ENCODE peak calls at places on chromosome 6, in seven cellular contexts. H, W, A, P, I, G and S are unnamed samples.

GRCh38 chr6:13404115-13404891 is 76.0 kb upstream of the TBC1D7 start:
- DNase-seq in A (no peak), H (no peak), I (no peak), W (no peak), P (peak; percentile 54), G (peak; percentile 25), S (no peak)

GRCh38 chr6:12593720-12594540 is 122.6 kb upstream of the PHACTR1 start:
- DNase-seq in H (no peak), G (no peak), A (no peak), P (no peak), I (no peak), W (peak; percentile 65), S (no peak)

GRCh38 chr6:53829698-53830221 is 35.0 kb downstream of the LRRC1 start:
- DNase-seq in P (no peak), G (no peak), I (no peak), H (no peak), A (no peak), W (no peak), S (no peak)

GRCh38 chr6:166341464-166341863 is 881 bp downstream of the SFT2D1 start:
- DNase-seq in A (no peak), I (no peak), H (no peak), W (no peak), G (no peak), P (no peak), S (no peak)

GRCh38 chr6:17589402-17590116 is 10.5 kb upstream of the FAM8A1 start:
- DNase-seq in P (peak; percentile 89), I (no peak), G (peak; percentile 82), W (no peak), A (peak; percentile 72), H (no peak), S (no peak)

GRCh38 chr6:127808118-127808517 is 92.7 kb downstream of the THEMIS start:
- DNase-seq in I (no peak), A (no peak), W (no peak), P (no peak), H (no peak), G (no peak), S (no peak)

GRCh38 chr6:138526822-138527235 is 27.5 kb upstream of the NHSL1 start:
- DNase-seq in I (no peak), P (no peak), W (no peak), A (no peak), H (no peak), G (no peak), S (no peak)

GRCh38 chr6:53235508-53235907 is 86.9 kb upstream of the GCM1 start:
- DNase-seq in I (no peak), P (no peak), A (no peak), W (no peak), G (no peak), H (no peak), S (no peak)

GRCh38 chr6:41492261-41492891 is 53.8 kb upstream of the FOXP4 start:
- DNase-seq in A (no peak), W (no peak), I (no peak), G (no peak), H (no peak), P (no peak), S (no peak)

GRCh38 chr6:44003345-44004061 is 123.7 kb downstream of the MRPL14 start:
- DNase-seq in H (peak; percentile 39), P (no peak), I (no peak), G (no peak), W (no peak), A (no peak), S (no peak)

GRCh38 chr6:148593130-148593812 is 153.6 kb upstream of the UST start:
- DNase-seq in H (no peak), W (peak; percentile 59), P (peak; percentile 67), I (no peak), G (peak; percentile 75), A (no peak), S (no peak)

GRCh38 chr6:87583822-87584221 is 6.0 kb downstream of the RARS2 start:
- DNase-seq in H (no peak), W (no peak), A (no peak), G (no peak), I (no peak), P (no peak), S (no peak)

GRCh38 chr6:139472341-139473038 is 98.0 kb upstream of the CITED2 start:
- DNase-seq in W (no peak), I (no peak), H (no peak), G (no peak), P (peak; percentile 74), A (no peak), S (no peak)

GRCh38 chr6:114785235-114786127 is 442.7 kb upstream of the HS3ST5 start:
- DNase-seq in H (no peak), G (no peak), W (no peak), I (no peak), P (no peak), A (no peak), S (no peak)

GRCh38 chr6:113397229-113397628 is 459.9 kb upstream of the MARCKS start:
- DNase-seq in P (peak; percentile 40), H (no peak), I (no peak), A (no peak), W (no peak), G (peak; percentile 38), S (no peak)

GRCh38 chr6:98384766-98385165 is 449.6 kb upstream of the POU3F2 start:
- DNase-seq in A (peak; percentile 4), H (no peak), P (no peak), W (no peak), I (no peak), G (no peak), S (no peak)

GRCh38 chr6:35318200-35318844 is 20.7 kb downstream of the DEF6 start:
- DNase-seq in I (no peak), G (peak; percentile 57), A (peak; percentile 70), H (peak; percentile 90), W (peak; percentile 77), P (peak; percentile 49), S (no peak)

GRCh38 chr6:35317483-35318199 is 20.0 kb downstream of the DEF6 start:
- DNase-seq in I (no peak), H (no peak), W (no peak), A (no peak), P (no peak), G (no peak), S (no peak)

GRCh38 chr6:35320031-35320410 is 22.3 kb upstream of the PPARD start:
- DNase-seq in H (no peak), W (no peak), A (no peak), G (no peak), P (no peak), I (no peak), S (no peak)

GRCh38 chr6:35319346-35320030 is 21.9 kb downstream of the DEF6 start:
- DNase-seq in A (no peak), G (no peak), W (no peak), P (no peak), I (no peak), H (no peak), S (no peak)

DNA sequence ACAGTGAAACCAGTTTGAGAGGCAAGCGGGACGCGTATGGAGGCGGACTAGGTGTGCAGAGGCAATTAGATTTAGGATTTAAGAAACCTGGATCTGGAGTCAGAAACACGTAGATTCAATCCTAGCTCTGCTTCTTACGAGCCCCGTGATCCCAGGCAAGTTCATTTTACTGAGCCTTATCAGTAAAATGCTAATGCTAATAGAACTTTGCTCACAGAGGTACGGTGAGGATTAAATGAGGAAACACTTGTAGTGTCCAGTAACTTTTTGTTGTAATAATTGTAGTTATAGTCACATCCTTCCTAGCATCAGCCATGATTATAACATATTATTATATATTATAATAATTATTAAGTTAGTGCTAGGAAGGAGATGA is 21.2 kb downstream of the DEF6 start:
- DNase-seq in P (no peak), G (no peak), W (no peak), H (no peak), A (no peak), I (no peak), S (no peak)
- H3K4me3 ChIP-seq in P (peak overlapping the region; percentile 66), G (peak overlapping the region; percentile 56), W (peak overlapping the region; percentile 61), H (no peak overlapping the region), A (peak overlapping the region; percentile 49), I (peak overlapping the region; percentile 66), S (peak overlapping the region; percentile 17)

GRCh38 chr6:158847012-158847529 is 27.9 kb upstream of the EZR start:
- DNase-seq in W (no peak), A (no peak), P (no peak), I (no peak), H (no peak), G (no peak), S (no peak)
- TF ChIP-seq CTCF in W (no peak), A (no peak), P (no peak), I (no peak), H (no peak), G (no peak), S (no peak)

GRCh38 chr6:84597238-84597875 is 167.0 kb downstream of the TBX18 start:
- DNase-seq in P (no peak), H (no peak), I (no peak), G (peak; percentile 41), W (no peak), A (peak; percentile 14), S (no peak)
- H3K4me3 ChIP-seq in P (no peak overlapping the region), H (no peak overlapping the region), I (no peak overlapping the region), G (no peak overlapping the region), W (no peak overlapping the region), A (no peak overlapping the region), S (no peak overlapping the region)

DNA sequence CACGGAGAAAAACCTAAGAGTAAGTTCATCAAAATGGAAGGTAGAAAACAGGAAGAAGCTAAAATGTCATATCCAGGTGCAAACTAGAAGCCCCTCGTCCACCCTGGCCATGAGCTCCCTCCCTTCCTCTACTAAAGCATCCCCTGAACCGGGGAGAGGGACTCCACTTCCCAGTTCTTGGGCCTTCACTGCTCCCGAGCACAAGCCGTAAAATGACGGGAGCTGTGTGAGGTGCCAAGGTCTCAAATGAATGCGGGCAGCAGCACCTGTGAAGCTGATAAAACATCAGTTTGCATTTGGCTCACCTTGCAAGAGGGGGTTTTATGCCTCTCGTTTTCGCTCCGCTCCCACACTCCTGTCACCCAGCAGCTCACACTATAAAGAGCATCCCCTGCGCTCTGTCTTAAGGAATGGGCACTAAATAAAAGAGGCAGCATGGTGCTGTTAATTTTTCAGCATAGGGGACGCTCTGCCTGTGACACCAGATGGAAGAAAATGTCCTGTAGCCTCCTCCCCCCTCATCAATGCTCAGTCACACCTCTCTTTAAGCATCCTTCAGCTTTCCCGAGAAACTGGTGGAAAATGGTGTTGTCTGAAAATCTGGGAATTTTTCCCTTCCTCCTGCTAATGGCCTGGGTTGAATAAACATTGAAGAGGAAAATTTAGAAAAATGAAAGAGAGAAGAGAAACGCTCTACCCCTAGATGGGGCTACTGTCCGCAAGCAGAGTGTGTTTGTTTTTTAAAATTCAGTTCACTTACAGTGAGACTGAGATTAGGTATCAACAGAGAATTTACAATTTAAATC is 563.0 kb upstream of the AGPAT4 start:
- DNase-seq in W (no peak), G (no peak), H (peak; percentile 30), P (no peak), I (no peak), A (peak; percentile 19), S (no peak)
- TF ChIP-seq CTCF in W (no peak), G (peak; percentile 71), H (peak; percentile 10), P (peak; percentile 53), I (no peak), A (peak; percentile 58), S (peak; percentile 52)

DNA sequence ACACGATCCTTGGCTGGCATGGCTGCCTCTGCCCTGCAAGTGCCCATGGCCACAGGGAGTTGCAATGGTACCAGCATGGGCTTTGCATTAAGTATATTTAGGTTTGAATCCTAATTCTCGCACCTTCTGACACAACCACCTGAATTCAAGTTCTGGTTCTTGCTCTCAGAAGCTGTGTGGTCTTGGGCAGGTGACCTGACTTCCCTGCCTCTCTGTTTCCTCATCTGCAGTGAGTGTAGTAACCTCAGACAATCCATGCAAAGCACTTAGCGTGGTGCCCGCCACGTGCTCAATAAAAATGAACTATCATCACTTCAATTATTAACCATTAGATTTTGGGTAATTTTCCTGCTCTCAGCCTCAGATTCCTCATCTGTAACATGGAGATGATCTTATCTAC is 378.8 kb upstream of the ARID1B start:
- DNase-seq in I (no peak), P (no peak), G (no peak), A (no peak), H (no peak), W (no peak), S (no peak)
- H3K4me3 ChIP-seq in I (no peak overlapping the region), P (no peak overlapping the region), G (no peak overlapping the region), A (no peak overlapping the region), H (no peak overlapping the region), W (no peak overlapping the region), S (no peak overlapping the region)